ENCODE peak calls at places on chromosomes 3 and 15, in four cellular contexts. One of them, this sample, is unnamed.

GRCh38 chr15:40413036-40413435 is 7.4 kb downstream of the IVD start:
- DNase-seq in K562: no peak
- DNase-seq in HCT116: no peak
- DNase-seq in SK-N-SH: no peak
- DNase-seq in this sample: no peak

GRCh38 chr3:128548426-128549282 is 55.7 kb upstream of the GATA2 start:
- DNase-seq in K562: peak
- DNase-seq in HCT116: no peak
- DNase-seq in SK-N-SH: no peak
- DNase-seq in this sample: no peak

GRCh38 chr3:190710723-190711122 is 151.8 kb downstream of the GMNC start:
- DNase-seq in K562: no peak
- DNase-seq in HCT116: no peak
- DNase-seq in SK-N-SH: no peak
- DNase-seq in this sample: no peak

GRCh38 chr3:10305331-10305902 is 12.7 kb upstream of the GHRL start:
- DNase-seq in K562: no peak
- DNase-seq in HCT116: no peak
- DNase-seq in SK-N-SH: no peak
- DNase-seq in this sample: no peak

GRCh38 chr15:73755481-73755880 is 2.3 kb upstream of the INSYN1 start:
- DNase-seq in K562: no peak
- DNase-seq in HCT116: no peak
- DNase-seq in SK-N-SH: peak
- DNase-seq in this sample: no peak

GRCh38 chr3:126361211-126361610 is 4.0 kb upstream of the KLF15 start:
- DNase-seq in K562: no peak
- DNase-seq in HCT116: no peak
- DNase-seq in SK-N-SH: no peak
- DNase-seq in this sample: no peak

GRCh38 chr3:59374091-59374490 is 324.3 kb upstream of the CFAP20DC start:
- DNase-seq in K562: no peak
- DNase-seq in HCT116: no peak
- DNase-seq in SK-N-SH: no peak
- DNase-seq in this sample: no peak

GRCh38 chr15:50044406-50044805 is 74.6 kb downstream of the ATP8B4 start:
- DNase-seq in K562: no peak
- DNase-seq in HCT116: no peak
- DNase-seq in SK-N-SH: no peak
- DNase-seq in this sample: no peak

GRCh38 chr15:32994810-32995424 is 199.6 kb downstream of the FMN1 start:
- DNase-seq in K562: peak
- DNase-seq in HCT116: peak
- DNase-seq in SK-N-SH: peak
- DNase-seq in this sample: peak

GRCh38 chr3:452221-452620 is 255.7 kb downstream of the CHL1 start:
- DNase-seq in K562: no peak
- DNase-seq in HCT116: no peak
- DNase-seq in SK-N-SH: no peak
- DNase-seq in this sample: no peak

GRCh38 chr3:20857636-20858035 is 671.6 kb upstream of the SGO1 start:
- DNase-seq in K562: no peak
- DNase-seq in HCT116: no peak
- DNase-seq in SK-N-SH: no peak
- DNase-seq in this sample: no peak

GRCh38 chr3:187188931-187189330 is 8.4 kb upstream of the RTP1 start:
- DNase-seq in K562: no peak
- DNase-seq in HCT116: no peak
- DNase-seq in SK-N-SH: no peak
- DNase-seq in this sample: no peak

GRCh38 chr3:94374439-94375161 is 311.7 kb downstream of the NSUN3 start:
- DNase-seq in K562: no peak
- DNase-seq in HCT116: no peak
- DNase-seq in SK-N-SH: no peak
- DNase-seq in this sample: no peak

GRCh38 chr3:167691366-167691765 is 37.6 kb upstream of the WDR49 start:
- DNase-seq in K562: no peak
- DNase-seq in HCT116: no peak
- DNase-seq in SK-N-SH: no peak
- DNase-seq in this sample: no peak

GRCh38 chr15:70726753-70727152 is 36.6 kb downstream of the UACA start:
- DNase-seq in K562: no peak
- DNase-seq in HCT116: no peak
- DNase-seq in SK-N-SH: no peak
- DNase-seq in this sample: no peak

GRCh38 chr15:32730677-32731654 is 13.2 kb downstream of the GREM1 start:
- DNase-seq in K562: peak
- DNase-seq in HCT116: peak
- DNase-seq in SK-N-SH: no peak
- DNase-seq in this sample: peak

GRCh38 chr15:39299506-39300267 is 281.2 kb upstream of the THBS1 start:
- DNase-seq in K562: no peak
- DNase-seq in HCT116: no peak
- DNase-seq in SK-N-SH: no peak
- DNase-seq in this sample: no peak

GRCh38 chr3:50675179-50676030 is 678 bp downstream of the DOCK3 start:
- DNase-seq in K562: peak
- DNase-seq in HCT116: no peak
- DNase-seq in SK-N-SH: peak
- DNase-seq in this sample: no peak

GRCh38 chr15:98712845-98713584 is 64.7 kb downstream of the IGF1R start:
- DNase-seq in K562: no peak
- DNase-seq in HCT116: no peak
- DNase-seq in SK-N-SH: peak
- DNase-seq in this sample: no peak

GRCh38 chr3:116423945-116424344 is 21.3 kb downstream of the LSAMP start:
- DNase-seq in K562: no peak
- DNase-seq in HCT116: no peak
- DNase-seq in SK-N-SH: no peak
- DNase-seq in this sample: no peak

GRCh38 chr15:64251121-64251520 is 88.3 kb upstream of the PPIB start:
- DNase-seq in K562: no peak
- DNase-seq in HCT116: no peak
- DNase-seq in SK-N-SH: no peak
- DNase-seq in this sample: no peak

GRCh38 chr3:130533247-130533646 is 16.3 kb downstream of the COL6A6 start:
- DNase-seq in K562: no peak
- DNase-seq in HCT116: no peak
- DNase-seq in SK-N-SH: no peak
- DNase-seq in this sample: no peak

GRCh38 chr3:198109883-198110282 is 149.9 kb downstream of the LMLN start:
- DNase-seq in K562: peak
- DNase-seq in HCT116: no peak
- DNase-seq in SK-N-SH: no peak
- DNase-seq in this sample: no peak

GRCh38 chr3:184381261-184382224 is 1.7 kb downstream of the CHRD start:
- DNase-seq in K562: no peak
- DNase-seq in HCT116: no peak
- DNase-seq in SK-N-SH: peak
- DNase-seq in this sample: no peak

GRCh38 chr3:38556640-38557358 is 60.7 kb downstream of the EXOG start:
- DNase-seq in K562: no peak
- DNase-seq in HCT116: no peak
- DNase-seq in SK-N-SH: no peak
- DNase-seq in this sample: no peak

GRCh38 chr15:74955796-74956647 is 550 bp downstream of the RPP25 start:
- DNase-seq in K562: peak
- DNase-seq in HCT116: no peak
- DNase-seq in SK-N-SH: peak
- DNase-seq in this sample: no peak

GRCh38 chr15:70589221-70589620 is 174.1 kb downstream of the UACA start:
- DNase-seq in K562: no peak
- DNase-seq in HCT116: no peak
- DNase-seq in SK-N-SH: no peak
- DNase-seq in this sample: no peak

GRCh38 chr3:100603449-100603848 is 6.0 kb upstream of the ADGRG7 start:
- DNase-seq in K562: peak
- DNase-seq in HCT116: peak
- DNase-seq in SK-N-SH: peak
- DNase-seq in this sample: peak

DNA sequence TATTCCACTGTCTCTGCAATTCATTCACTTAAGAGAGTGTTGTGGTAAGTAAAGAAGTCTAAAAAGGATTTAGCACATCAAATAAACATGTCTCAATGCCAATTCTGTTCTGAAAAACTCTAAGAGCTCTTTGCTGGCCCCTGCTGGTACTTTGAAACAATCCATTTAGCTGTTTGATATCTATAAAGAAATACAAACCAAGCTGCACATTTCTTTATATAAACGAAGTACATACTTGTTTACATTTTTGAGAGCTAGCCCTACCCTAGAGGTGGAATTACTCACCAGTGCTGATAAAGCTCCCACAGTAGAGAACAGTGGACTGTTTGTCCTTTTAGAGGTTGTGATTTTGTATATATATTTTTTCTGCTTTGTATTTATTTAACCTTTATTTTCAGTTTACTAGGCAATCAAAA is 75.5 kb downstream of the NEDD4 start:
- DNase-seq in K562: peak
- DNase-seq in HCT116: peak
- DNase-seq in SK-N-SH: peak
- DNase-seq in this sample: peak
- TF ChIP-seq MAX in K562: no peak
- TF ChIP-seq MAX in HCT116: no peak
- TF ChIP-seq MAX in SK-N-SH: peak
- TF ChIP-seq MAX in this sample: no peak

GRCh38 chr3:107588217-107588616 is 65.5 kb downstream of the BBX start:
- DNase-seq in K562: no peak
- DNase-seq in HCT116: no peak
- DNase-seq in SK-N-SH: no peak
- DNase-seq in this sample: no peak
- TF ChIP-seq YY1 in K562: no peak
- TF ChIP-seq YY1 in HCT116: no peak
- TF ChIP-seq YY1 in SK-N-SH: no peak
- TF ChIP-seq YY1 in this sample: no peak

GRCh38 chr3:32310336-32310735 is 71.9 kb downstream of the CMTM8 start:
- DNase-seq in K562: no peak
- DNase-seq in HCT116: no peak
- DNase-seq in SK-N-SH: no peak
- DNase-seq in this sample: no peak

GRCh38 chr3:32309653-32310242 is 71.3 kb downstream of the CMTM8 start:
- DNase-seq in K562: no peak
- DNase-seq in HCT116: no peak
- DNase-seq in SK-N-SH: no peak
- DNase-seq in this sample: no peak

GRCh38 chr3:32313723-32314473 is 75.4 kb downstream of the CMTM8 start:
- DNase-seq in K562: no peak
- DNase-seq in HCT116: peak
- DNase-seq in SK-N-SH: no peak
- DNase-seq in this sample: no peak

GRCh38 chr3:32313169-32313568 is 74.7 kb downstream of the CMTM8 start:
- DNase-seq in K562: no peak
- DNase-seq in HCT116: peak
- DNase-seq in SK-N-SH: no peak
- DNase-seq in this sample: no peak

GRCh38 chr3:32310918-32311839 is 72.7 kb downstream of the CMTM8 start:
- DNase-seq in K562: no peak
- DNase-seq in HCT116: no peak
- DNase-seq in SK-N-SH: no peak
- DNase-seq in this sample: peak
- TF ChIP-seq MAX in K562: no peak
- TF ChIP-seq MAX in HCT116: no peak
- TF ChIP-seq MAX in SK-N-SH: no peak
- TF ChIP-seq MAX in this sample: peak

GRCh38 chr3:46868948-46869347 is 5.7 kb upstream of the MYL3 start:
- DNase-seq in K562: no peak
- DNase-seq in HCT116: no peak
- DNase-seq in SK-N-SH: no peak
- DNase-seq in this sample: peak

GRCh38 chr3:46868301-46868700 is 5.1 kb upstream of the MYL3 start:
- DNase-seq in K562: no peak
- DNase-seq in HCT116: no peak
- DNase-seq in SK-N-SH: peak
- DNase-seq in this sample: no peak

GRCh38 chr3:46866720-46867549 is 3.7 kb upstream of the MYL3 start:
- DNase-seq in K562: peak
- DNase-seq in HCT116: no peak
- DNase-seq in SK-N-SH: peak
- DNase-seq in this sample: peak

GRCh38 chr3:46866032-46866595 is 2.9 kb upstream of the MYL3 start:
- DNase-seq in K562: no peak
- DNase-seq in HCT116: no peak
- DNase-seq in SK-N-SH: no peak
- DNase-seq in this sample: no peak

GRCh38 chr3:46867550-46867898 is 4.3 kb upstream of the MYL3 start:
- DNase-seq in K562: no peak
- DNase-seq in HCT116: no peak
- DNase-seq in SK-N-SH: no peak
- DNase-seq in this sample: no peak
- TF ChIP-seq YY1 in K562: no peak
- TF ChIP-seq YY1 in HCT116: no peak
- TF ChIP-seq YY1 in SK-N-SH: no peak
- TF ChIP-seq YY1 in this sample: no peak

GRCh38 chr3:149393355-149394165 is 16.1 kb upstream of the TM4SF1 start:
- DNase-seq in K562: peak
- DNase-seq in HCT116: peak
- DNase-seq in SK-N-SH: peak
- DNase-seq in this sample: peak
- TF ChIP-seq MAX in K562: no peak
- TF ChIP-seq MAX in HCT116: no peak
- TF ChIP-seq MAX in SK-N-SH: no peak
- TF ChIP-seq MAX in this sample: peak

GRCh38 chr3:71680588-71680987 is 44.6 kb downstream of the EIF4E3 start:
- DNase-seq in K562: no peak
- DNase-seq in HCT116: no peak
- DNase-seq in SK-N-SH: no peak
- DNase-seq in this sample: no peak
- TF ChIP-seq YY1 in K562: no peak
- TF ChIP-seq YY1 in HCT116: no peak
- TF ChIP-seq YY1 in SK-N-SH: no peak
- TF ChIP-seq YY1 in this sample: no peak

GRCh38 chr3:29170894-29171582 is 109.8 kb upstream of the RBMS3 start:
- DNase-seq in K562: no peak
- DNase-seq in HCT116: no peak
- DNase-seq in SK-N-SH: no peak
- DNase-seq in this sample: no peak
- TF ChIP-seq MAX in K562: no peak
- TF ChIP-seq MAX in HCT116: no peak
- TF ChIP-seq MAX in SK-N-SH: no peak
- TF ChIP-seq MAX in this sample: no peak

This sample was measured in HepG2.